ENCODE peak calls at places on chromosome 6, in eight cellular contexts. V is ovary, C is Peyer's patch, F is K562, Q is GM23248, I is Caco-2, K is right cardiac atrium, R is psoas muscle. N is an unnamed sample. For H3K9me3, the result is how much of the 10 kb centered on the place peaks cover.

GRCh38 chr6:45535933-45536332 is 158.2 kb upstream of the SUPT3H start:
- DNase-seq in V (no peak), C (no peak), F (no peak), Q (no peak), I (no peak), K (no peak), R (no peak), N (no peak)

GRCh38 chr6:36566418-36566905 is 19.2 kb upstream of the STK38 start:
- DNase-seq in V (no peak), C (no peak), F (no peak), Q (no peak), I (peak), K (no peak), R (no peak), N (no peak)

GRCh38 chr6:3139090-3139903 is 18.0 kb downstream of the TUBB2A start:
- DNase-seq in V (no peak), C (peak), F (no peak), Q (peak), I (peak), K (peak), R (peak), N (peak)

GRCh38 chr6:56664007-56664406 is 21.3 kb upstream of the DST start:
- DNase-seq in V (no peak), C (no peak), F (no peak), Q (no peak), I (no peak), K (no peak), R (no peak), N (no peak)

GRCh38 chr6:27772261-27773001 is 139.8 kb downstream of the OR2B2 start:
- DNase-seq in V (peak), C (peak), F (peak), Q (peak), I (peak), K (peak), R (peak), N (peak)

GRCh38 chr6:33205172-33206026 is 944 bp downstream of the HSD17B8 start:
- DNase-seq in V (no peak), C (no peak), F (no peak), Q (peak), I (no peak), K (no peak), R (peak), N (no peak)

GRCh38 chr6:68990313-68990712 is 355.2 kb downstream of the ADGRB3 start:
- DNase-seq in V (no peak), C (no peak), F (no peak), Q (no peak), I (no peak), K (no peak), R (no peak), N (no peak)

GRCh38 chr6:24930386-24930785 is 5.4 kb downstream of the RIPOR2 start:
- DNase-seq in V (no peak), C (no peak), F (no peak), Q (peak), I (no peak), K (no peak), R (peak), N (no peak)

GRCh38 chr6:147546501-147547368 is 38.2 kb downstream of the SAMD5 start:
- DNase-seq in V (no peak), C (no peak), F (no peak), Q (no peak), I (no peak), K (no peak), R (no peak), N (no peak)

GRCh38 chr6:150208606-150209352 is 65.9 kb downstream of the PPP1R14C start:
- DNase-seq in V (no peak), C (no peak), F (no peak), Q (peak), I (no peak), K (no peak), R (no peak), N (no peak)

GRCh38 chr6:45388328-45388727 is 10.6 kb upstream of the SUPT3H start:
- DNase-seq in V (no peak), C (no peak), F (no peak), Q (peak), I (no peak), K (no peak), R (no peak), N (no peak)

GRCh38 chr6:44650947-44651346 is 263.4 kb downstream of the CDC5L start:
- DNase-seq in V (no peak), C (no peak), F (no peak), Q (peak), I (no peak), K (no peak), R (no peak), N (no peak)

GRCh38 chr6:31680226-31680840 is 534 bp downstream of the LY6G5C start:
- DNase-seq in V (no peak), C (no peak), F (no peak), Q (no peak), I (no peak), K (no peak), R (no peak), N (no peak)

GRCh38 chr6:20870493-20870892 is 336.2 kb downstream of the CDKAL1 start:
- DNase-seq in V (no peak), C (no peak), F (no peak), Q (no peak), I (no peak), K (no peak), R (no peak), N (no peak)

GRCh38 chr6:139230421-139230840 is 61.4 kb downstream of the TXLNB start:
- DNase-seq in V (no peak), C (no peak), F (no peak), Q (peak), I (peak), K (no peak), R (no peak), N (no peak)

GRCh38 chr6:166005401-166005845 is 162.2 kb downstream of the TBXT start:
- DNase-seq in V (peak), C (no peak), F (no peak), Q (peak), I (no peak), K (peak), R (peak), N (no peak)

GRCh38 chr6:165849539-165850430 is 186.7 kb upstream of the PDE10A start:
- DNase-seq in V (peak), C (no peak), F (no peak), Q (peak), I (no peak), K (no peak), R (no peak), N (no peak)

GRCh38 chr6:29537714-29538403 is 21.7 kb downstream of the UBD start:
- DNase-seq in V (no peak), C (no peak), F (no peak), Q (no peak), I (no peak), K (no peak), R (no peak), N (peak)

GRCh38 chr6:132133734-132134490 is 182.7 kb upstream of the CCN2 start:
- DNase-seq in V (no peak), C (peak), F (no peak), Q (peak), I (no peak), K (peak), R (no peak), N (no peak)

GRCh38 chr6:158926429-158926828 is 73.6 kb downstream of the RSPH3 start:
- DNase-seq in V (no peak), C (no peak), F (no peak), Q (peak), I (no peak), K (no peak), R (no peak), N (no peak)

GRCh38 chr6:10271982-10272381 is 142.9 kb downstream of the TFAP2A start:
- DNase-seq in V (no peak), C (no peak), F (no peak), Q (no peak), I (no peak), K (no peak), R (no peak), N (no peak)

GRCh38 chr6:28609672-28610071 is 84.0 kb downstream of the GPX5 start:
- DNase-seq in V (no peak), C (no peak), F (no peak), Q (no peak), I (no peak), K (no peak), R (no peak), N (no peak)

GRCh38 chr6:27296106-27296783 is 15.8 kb downstream of the POM121L2 start:
- DNase-seq in V (no peak), C (no peak), F (no peak), Q (peak), I (peak), K (no peak), R (no peak), N (no peak)

GRCh38 chr6:30037182-30037788 is 23.8 kb upstream of the POLR1H start:
- DNase-seq in V (no peak), C (no peak), F (peak), Q (peak), I (no peak), K (no peak), R (no peak), N (no peak)

GRCh38 chr6:134961366-134961765 is 11.5 kb upstream of the ALDH8A1 start:
- DNase-seq in V (no peak), C (no peak), F (no peak), Q (no peak), I (no peak), K (no peak), R (no peak), N (no peak)

GRCh38 chr6:149458196-149458595 is 26.6 kb downstream of the ZC3H12D start:
- DNase-seq in V (no peak), C (no peak), F (no peak), Q (peak), I (no peak), K (no peak), R (peak), N (no peak)

GRCh38 chr6:140979642-140980091 is 1153.1 kb upstream of the GJE1 start:
- DNase-seq in V (peak), C (no peak), F (no peak), Q (peak), I (no peak), K (no peak), R (no peak), N (peak)

GRCh38 chr6:11810039-11810541 is 31.5 kb upstream of the ADTRP start:
- DNase-seq in V (peak), C (no peak), F (peak), Q (peak), I (no peak), K (peak), R (peak), N (peak)

GRCh38 chr6:43171284-43172126 is 436 bp downstream of the SRF start:
- DNase-seq in V (no peak), C (no peak), F (no peak), Q (peak), I (no peak), K (peak), R (peak), N (no peak)

GRCh38 chr6:119084784-119085183 is 6.3 kb upstream of the FAM184A start:
- DNase-seq in V (no peak), C (no peak), F (no peak), Q (no peak), I (no peak), K (no peak), R (no peak), N (no peak)

GRCh38 chr6:151257984-151258445 is 18.2 kb downstream of the AKAP12 start:
- DNase-seq in V (no peak), C (no peak), F (no peak), Q (no peak), I (no peak), K (no peak), R (no peak), N (no peak)

GRCh38 chr6:159999240-159999671 is 30.4 kb downstream of the IGF2R start:
- DNase-seq in V (no peak), C (no peak), F (peak), Q (no peak), I (no peak), K (no peak), R (no peak), N (no peak)

GRCh38 chr6:159997498-159998101 is 28.7 kb downstream of the IGF2R start:
- DNase-seq in V (no peak), C (no peak), F (no peak), Q (no peak), I (no peak), K (no peak), R (no peak), N (no peak)

GRCh38 chr6:159998543-159998942 is 29.7 kb downstream of the IGF2R start:
- DNase-seq in V (no peak), C (no peak), F (no peak), Q (no peak), I (no peak), K (no peak), R (no peak), N (no peak)

GRCh38 chr6:160002882-160003281 is 34.0 kb downstream of the IGF2R start:
- DNase-seq in V (no peak), C (no peak), F (no peak), Q (no peak), I (no peak), K (no peak), R (no peak), N (no peak)

GRCh38 chr6:160000280-160000704 is 31.4 kb downstream of the IGF2R start:
- DNase-seq in V (no peak), C (no peak), F (no peak), Q (no peak), I (no peak), K (no peak), R (no peak), N (no peak)
- H3K9me3 ChIP-seq in V (under half), C (under half), F (under half), Q (under half), I (under half), K (under half), R (under half), N (under half)

GRCh38 chr6:6901205-6901719 is 206.5 kb upstream of the RREB1 start:
- DNase-seq in V (no peak), C (no peak), F (no peak), Q (no peak), I (no peak), K (no peak), R (no peak), N (no peak)
- H3K9me3 ChIP-seq in V (under half), C (under half), F (under half), Q (under half), I (under half), K (under half), R (under half), N (under half)

GRCh38 chr6:54899442-54899841 is 52.9 kb downstream of the FAM83B start:
- DNase-seq in V (no peak), C (no peak), F (no peak), Q (no peak), I (no peak), K (no peak), R (no peak), N (no peak)
- H3K9me3 ChIP-seq in V (under half), C (under half), F (under half), Q (under half), I (under half), K (under half), R (under half), N (under half)

GRCh38 chr6:130677312-130677711 is 149.9 kb upstream of the SMLR1 start:
- DNase-seq in V (no peak), C (no peak), F (no peak), Q (no peak), I (no peak), K (no peak), R (no peak), N (no peak)
- H3K9me3 ChIP-seq in V (under half), C (under half), F (under half), Q (under half), I (under half), K (under half), R (under half), N (under half)

GRCh38 chr6:169909113-169909512 is 157.7 kb downstream of the ERMARD start:
- DNase-seq in V (no peak), C (no peak), F (no peak), Q (no peak), I (no peak), K (no peak), R (no peak), N (no peak)
- H3K9me3 ChIP-seq in V (under half), C (under half), F (under half), Q (under half), I (under half), K (under half), R (under half), N (under half)

DNA sequence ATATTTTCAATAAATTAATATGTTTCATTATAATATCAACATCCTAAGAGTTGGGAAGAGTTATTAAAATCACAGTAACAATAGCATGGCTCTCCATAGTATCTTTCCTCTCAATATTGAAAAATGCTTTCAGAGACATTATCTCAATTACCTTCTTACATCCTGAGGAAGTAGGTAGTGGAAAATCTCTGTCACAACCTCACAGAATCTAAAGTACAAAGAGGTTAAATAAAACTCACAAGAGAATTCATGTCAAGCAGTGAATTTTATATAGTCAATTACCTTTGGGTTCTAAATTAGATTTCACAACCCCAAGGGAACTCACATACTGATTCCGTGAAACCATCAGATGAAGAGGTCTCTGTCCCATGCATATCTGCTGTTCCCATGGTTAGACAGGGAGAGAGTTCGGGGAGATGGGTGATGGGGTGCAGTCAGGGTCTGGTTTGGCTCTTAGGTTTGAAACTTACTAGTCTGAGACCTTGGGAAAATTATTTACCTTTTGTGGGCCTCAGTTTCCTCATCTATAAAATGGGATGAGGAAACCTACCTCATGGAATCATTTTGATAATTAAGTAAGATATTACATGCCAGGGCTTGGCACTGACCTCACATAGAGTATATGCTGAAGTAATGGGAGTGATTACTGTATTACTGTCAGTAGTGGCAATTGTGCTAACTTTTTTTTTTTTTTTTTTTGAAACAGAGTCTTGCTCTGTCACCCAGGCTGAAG is 74.0 kb upstream of the SNX9 start:
- DNase-seq in V (no peak), C (no peak), F (no peak), Q (no peak), I (no peak), K (no peak), R (no peak), N (no peak)
- H3K9me3 ChIP-seq in V (under half), C (under half), F (under half), Q (under half), I (under half), K (under half), R (under half), N (under half)

GRCh38 chr6:18785810-18786490 is 398.8 kb downstream of the RNF144B start:
- DNase-seq in V (no peak), C (no peak), F (no peak), Q (no peak), I (no peak), K (no peak), R (no peak), N (no peak)

DNA sequence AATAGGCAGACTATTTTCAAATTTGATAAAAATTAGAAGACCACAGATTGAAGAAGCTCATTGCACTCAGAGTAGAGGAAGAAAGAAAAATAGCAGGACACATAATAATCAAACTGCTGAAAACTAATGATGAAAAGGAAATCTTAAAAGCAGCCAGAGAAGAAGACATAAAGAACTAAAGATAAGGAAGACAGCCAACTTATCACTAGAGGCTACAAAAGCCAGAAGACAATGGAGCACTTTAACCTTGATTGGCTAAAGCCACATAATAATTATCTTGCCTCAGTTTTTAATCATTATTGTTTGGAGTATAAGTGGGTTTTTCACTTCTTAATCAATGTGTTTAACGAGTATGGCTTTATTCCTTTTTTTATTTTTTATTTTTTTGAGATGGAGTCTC is 397.6 kb downstream of the RNF144B start:
- DNase-seq in V (no peak), C (no peak), F (no peak), Q (no peak), I (no peak), K (no peak), R (no peak), N (no peak)
- H3K9me3 ChIP-seq in V (under half), C (under half), F (under half), Q (under half), I (under half), K (under half), R (under half), N (under half)

N was measured in lung.